ENCODE peak calls at places on chromosomes 7 and 10, in nine cellular contexts. B is IMR-90; H is progenitor cell of endocrine pancreas; D is CD8-positive, alpha-beta T cell; K is nephron progenitor cell; R is RWPE2; F is A549; A is activated B cell treated with CpG ODN at 0.5 μM for 24 hours; Q is kidney. M is an unnamed sample.

GRCh38 chr10:99756158-99756557 is 24.1 kb downstream of the CUTC start:
- DNase-seq in K (no peak), B (no peak), Q (no peak), H (no peak), R (no peak), D (no peak), F (no peak), A (no peak), M (no peak)

GRCh38 chr7:18356195-18356645 is 139.3 kb upstream of the HDAC9 start:
- DNase-seq in Q (no peak), K (no peak), R (no peak), B (peak), A (no peak), H (no peak), D (no peak), F (peak), M (no peak)

GRCh38 chr7:158811461-158811860 is 17.8 kb downstream of the ESYT2 start:
- DNase-seq in B (peak), A (no peak), D (peak), Q (no peak), K (no peak), F (peak), H (no peak), R (no peak), M (no peak)

GRCh38 chr7:3439333-3440030 is 138.4 kb downstream of the SDK1 start:
- DNase-seq in B (peak), D (no peak), R (no peak), F (peak), K (no peak), Q (no peak), A (no peak), H (no peak), M (no peak)

GRCh38 chr7:117683736-117684135 is 189.5 kb downstream of the CTTNBP2 start:
- DNase-seq in K (no peak), H (no peak), D (no peak), F (no peak), A (no peak), R (no peak), B (peak), Q (no peak), M (no peak)

GRCh38 chr7:48011952-48012351 is 17.0 kb downstream of the SUN3 start:
- DNase-seq in A (no peak), R (no peak), D (no peak), Q (no peak), K (no peak), F (no peak), B (no peak), H (no peak), M (no peak)

GRCh38 chr7:38512704-38513103 is 118.5 kb downstream of the AMPH start:
- DNase-seq in D (no peak), K (no peak), A (no peak), R (no peak), Q (no peak), H (no peak), B (peak), F (no peak), M (no peak)

GRCh38 chr10:24334279-24334922 is 125.5 kb downstream of the KIAA1217 start:
- DNase-seq in D (no peak), F (no peak), R (no peak), K (no peak), A (no peak), Q (no peak), B (no peak), H (no peak), M (no peak)

GRCh38 chr7:141588912-141589311 is 37.7 kb downstream of the AGK start:
- DNase-seq in R (no peak), D (no peak), Q (no peak), B (no peak), K (no peak), F (no peak), H (no peak), A (no peak), M (no peak)

GRCh38 chr10:132540456-132540855 is 2.9 kb downstream of the INPP5A start:
- DNase-seq in B (peak), K (no peak), Q (peak), H (no peak), D (no peak), A (no peak), F (no peak), R (peak), M (peak)

GRCh38 chr7:43458330-43458729 is 124.6 kb upstream of the STK17A start:
- DNase-seq in F (no peak), K (no peak), A (no peak), Q (no peak), B (no peak), R (no peak), H (no peak), D (no peak), M (no peak)

GRCh38 chr10:47346572-47347302 is 1.4 kb upstream of the RBP3 start:
- DNase-seq in R (peak), H (no peak), Q (peak), D (no peak), A (no peak), F (no peak), K (no peak), B (no peak), M (no peak)

GRCh38 chr10:34824870-34825269 is 9.8 kb upstream of the PARD3 start:
- DNase-seq in K (peak), B (no peak), A (no peak), R (no peak), F (peak), H (no peak), Q (no peak), D (no peak), M (no peak)
- TF ChIP-seq CTCF in K (no peak), B (peak), A (no peak), R (peak), F (peak), H (peak), Q (peak), D (no peak), M (no peak)

GRCh38 chr10:68154211-68154497 is 44.9 kb downstream of the MYPN start:
- DNase-seq in Q (no peak), A (no peak), B (peak), K (peak), F (peak), H (no peak), R (no peak), D (no peak), M (no peak)

GRCh38 chr10:68151453-68151852 is 42.2 kb downstream of the MYPN start:
- DNase-seq in D (no peak), K (no peak), A (no peak), R (no peak), Q (no peak), H (no peak), B (no peak), F (no peak), M (no peak)

GRCh38 chr10:68155615-68156205 is 46.4 kb downstream of the MYPN start:
- DNase-seq in Q (no peak), B (peak), A (no peak), H (no peak), F (no peak), R (no peak), D (no peak), K (no peak), M (no peak)

GRCh38 chr10:68156373-68157185 is 47.3 kb downstream of the MYPN start:
- DNase-seq in Q (no peak), B (peak), H (no peak), A (no peak), R (no peak), F (peak), K (peak), D (peak), M (peak)

DNA sequence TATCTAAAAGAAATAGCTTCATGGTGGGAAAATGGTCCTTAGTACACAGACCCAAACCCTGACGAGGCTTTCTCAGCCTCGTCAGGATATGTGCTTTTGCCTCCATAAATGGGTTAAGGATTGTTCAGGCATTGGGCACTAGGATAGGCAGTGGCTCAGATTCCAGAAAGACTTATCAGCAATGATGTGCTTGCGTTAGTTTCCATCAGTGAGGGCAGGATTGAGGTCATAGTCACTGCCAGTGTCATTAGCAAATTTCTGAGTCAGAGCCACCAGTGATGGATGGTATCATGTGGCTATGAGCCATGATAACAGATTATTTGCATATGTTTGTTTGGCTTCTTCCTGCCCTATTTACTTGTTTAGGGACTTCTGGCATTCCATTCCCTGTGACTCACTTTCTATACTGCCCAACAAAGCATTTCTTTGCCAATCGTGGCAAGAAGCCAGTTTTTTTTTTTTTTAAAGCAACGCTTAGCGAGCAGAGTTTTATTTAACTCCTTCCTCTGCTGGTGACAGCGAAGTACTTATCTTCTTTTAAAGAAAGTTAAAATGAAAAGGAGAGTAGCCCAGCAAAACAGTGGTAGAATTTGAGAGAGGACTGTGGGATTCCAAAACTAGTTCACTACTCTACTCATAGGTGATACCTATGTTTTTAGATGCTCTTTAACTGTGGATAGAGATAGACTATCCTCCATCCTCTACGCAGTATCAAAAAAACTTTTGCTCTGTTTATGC is 44.4 kb downstream of the MYPN start:
- DNase-seq in H (peak), B (peak), R (peak), F (peak), A (no peak), K (no peak), Q (no peak), D (no peak), M (no peak)
- TF ChIP-seq CTCF in H (no peak), B (no peak), R (no peak), F (no peak), A (no peak), K (no peak), Q (no peak), D (no peak), M (no peak)

GRCh38 chr7:157220916-157221569 is 82.3 kb downstream of the UBE3C start:
- DNase-seq in K (no peak), R (no peak), D (no peak), Q (no peak), A (no peak), B (no peak), H (no peak), F (no peak), M (no peak)

GRCh38 chr7:157219154-157219553 is 80.4 kb downstream of the UBE3C start:
- DNase-seq in Q (no peak), D (no peak), A (no peak), F (no peak), B (no peak), H (no peak), K (no peak), R (no peak), M (no peak)

GRCh38 chr7:157228864-157229422 is 90.2 kb downstream of the UBE3C start:
- DNase-seq in K (peak), D (peak), Q (no peak), B (peak), R (no peak), A (no peak), F (peak), H (peak), M (no peak)

GRCh38 chr7:157224627-157225026 is 85.9 kb downstream of the UBE3C start:
- DNase-seq in B (peak), K (no peak), A (no peak), Q (no peak), F (peak), H (no peak), R (no peak), D (no peak), M (no peak)
- TF ChIP-seq CTCF in B (peak), K (no peak), A (no peak), Q (no peak), F (peak), H (no peak), R (peak), D (no peak), M (no peak)

GRCh38 chr7:77703220-77703472 is 6.9 kb downstream of the RSBN1L start:
- DNase-seq in B (no peak), Q (no peak), H (no peak), R (no peak), D (no peak), F (no peak), A (no peak), K (no peak), M (no peak)
- TF ChIP-seq CTCF in B (no peak), Q (no peak), H (no peak), R (no peak), D (no peak), F (no peak), A (no peak), K (no peak), M (no peak)

DNA sequence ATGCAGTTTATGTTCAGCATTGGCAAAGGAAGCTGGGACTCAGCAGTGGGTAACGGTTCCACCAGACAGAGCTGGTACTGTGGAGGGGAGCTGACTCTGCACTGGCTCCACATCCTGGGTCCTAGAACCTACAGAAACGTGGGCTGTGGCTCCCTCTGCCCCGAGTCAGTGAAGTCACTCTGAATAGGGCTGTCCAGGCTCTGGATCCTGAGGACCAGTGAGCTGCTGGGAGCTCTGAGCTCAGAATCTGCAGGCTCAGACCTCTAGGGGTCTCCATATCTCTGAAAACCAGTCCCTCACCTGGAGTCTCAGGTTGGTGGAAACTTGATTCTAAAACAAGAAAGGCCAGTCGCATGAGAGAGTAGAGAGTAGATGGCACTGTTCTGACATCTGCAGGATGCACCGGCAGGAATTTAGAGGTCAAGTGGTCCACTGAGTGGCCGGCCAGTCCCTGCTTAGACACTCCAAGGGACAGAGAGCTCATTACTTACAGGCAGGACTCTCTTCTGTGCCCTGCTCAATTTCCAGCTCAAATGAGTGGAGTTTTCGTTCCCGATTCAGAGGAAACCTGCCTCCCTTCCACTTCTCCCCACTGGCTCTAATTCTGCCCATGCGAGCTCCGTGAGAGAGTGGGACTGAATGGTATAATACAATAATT is 18.6 kb downstream of the NPFFR1 start:
- DNase-seq in D (no peak), Q (no peak), R (no peak), F (peak), A (no peak), B (no peak), K (no peak), H (no peak), M (no peak)
- TF ChIP-seq CTCF in D (no peak), Q (peak), R (peak), F (peak), A (no peak), B (peak), K (no peak), H (peak), M (no peak)

GRCh38 chr7:100406767-100407166 is 21.7 kb downstream of the ZCWPW1 start:
- DNase-seq in R (no peak), K (no peak), Q (no peak), F (no peak), B (peak), D (no peak), A (no peak), H (no peak), M (no peak)
- TF ChIP-seq CTCF in R (no peak), K (no peak), Q (no peak), F (no peak), B (no peak), D (no peak), A (no peak), H (no peak), M (no peak)

GRCh38 chr10:91220194-91220953 is at the start of gene PCGF5:
- DNase-seq in K (peak), R (peak), Q (peak), B (peak), H (peak), A (peak), D (peak), F (peak), M (peak)
- TF ChIP-seq CTCF in K (no peak), R (peak), Q (peak), B (peak), H (peak), A (no peak), D (no peak), F (peak), M (peak)

M was measured in left lung.